ENCODE peak calls at places on chromosomes 16 and 17, in four cellular contexts. G is activated CD8-positive, alpha-beta memory T cell treated with anti-CD3 and anti-CD28 coated beads for 24 hours; E is T-helper 1 cell; K is HCT116. N is an unnamed sample.

GRCh38 chr16:81585785-81586184 is 141.2 kb downstream of the CMIP start:
- DNase-seq in G (no peak), K (peak; percentile 64), E (no peak), N (no peak)

GRCh38 chr17:38898291-38898679 is 27.1 kb upstream of the LASP1NB start:
- DNase-seq in K (no peak), E (no peak), G (no peak), N (peak; percentile 33)

GRCh38 chr17:72754513-72754912 is 338.0 kb downstream of the SLC39A11 start:
- DNase-seq in E (no peak), K (no peak), G (no peak), N (no peak)

GRCh38 chr17:75684924-75685323 is 17.8 kb downstream of the SAP30BP start:
- DNase-seq in G (no peak), K (no peak), E (no peak), N (no peak)

GRCh38 chr16:50570808-50571598 is 22.8 kb downstream of the NKD1 start:
- DNase-seq in K (no peak), E (no peak), G (no peak), N (no peak)

GRCh38 chr16:86095131-86095752 is 196.3 kb downstream of the IRF8 start:
- DNase-seq in K (no peak), G (no peak), E (no peak), N (no peak)

GRCh38 chr17:17161121-17161520 is 45.0 kb downstream of the PLD6 start:
- DNase-seq in K (no peak), G (no peak), E (no peak), N (no peak)

GRCh38 chr17:75640556-75641119 is 7.4 kb downstream of the SMIM5 start:
- DNase-seq in G (no peak), E (no peak), K (no peak), N (no peak)

GRCh38 chr16:44655-45054 is 8.8 kb downstream of the POLR3K start:
- DNase-seq in G (no peak), E (no peak), K (no peak), N (no peak)

GRCh38 chr16:554640-555413 is 5.4 kb upstream of the PRR35 start:
- DNase-seq in K (no peak), G (no peak), E (no peak), N (no peak)

GRCh38 chr16:72236866-72237265 is 64.9 kb upstream of the PMFBP1 start:
- DNase-seq in G (no peak), E (no peak), K (no peak), N (no peak)

GRCh38 chr17:69141802-69142472 is at the start of gene ABCA6:
- DNase-seq in G (no peak), K (no peak), E (no peak), N (no peak)

GRCh38 chr17:58270476-58271290 is 10.1 kb downstream of the MPO start:
- DNase-seq in K (peak; percentile 43), E (no peak), G (peak; percentile 46), N (no peak)

GRCh38 chr16:842631-843560 is 42.4 kb upstream of the GNG13 start:
- DNase-seq in E (no peak), G (no peak), K (no peak), N (no peak)

GRCh38 chr17:64455993-64456885 is 7.3 kb downstream of the MILR1 start:
- DNase-seq in K (no peak), G (no peak), E (no peak), N (peak; percentile 62)